ENCODE peak calls at places on chromosomes 12 and 14, in nine cellular contexts. O, W, J, H, F, A, S, K and E are unnamed samples. For H3K27me3, the result is how much of the 10 kb centered on the place peaks cover.

GRCh38 chr14:32576088-32576795 is 247.1 kb downstream of the AKAP6 start:
- DNase-seq in A (peak), F (peak), J (peak), O (peak), W (no peak), K (peak), S (peak), H (peak), E (peak)

GRCh38 chr14:100268591-100269207 is 29.8 kb downstream of the YY1 start:
- DNase-seq in H (no peak), W (no peak), S (no peak), J (no peak), A (no peak), F (no peak), K (no peak), O (no peak), E (no peak)

GRCh38 chr14:75450381-75451276 is 22.8 kb downstream of the JDP2 start:
- DNase-seq in W (peak), S (peak), A (peak), F (peak), K (peak), J (peak), H (peak), O (peak), E (no peak)

GRCh38 chr14:90844321-90844720 is 28.1 kb upstream of the TTC7B start:
- DNase-seq in W (no peak), J (no peak), H (no peak), F (no peak), O (no peak), S (no peak), A (no peak), K (no peak), E (no peak)

GRCh38 chr14:51442513-51443175 is 202.6 kb downstream of the TMX1 start:
- DNase-seq in K (no peak), O (no peak), W (no peak), A (no peak), F (no peak), H (peak), S (peak), J (no peak), E (no peak)

GRCh38 chr12:6278439-6279255 is 31.8 kb upstream of the PLEKHG6 start:
- DNase-seq in S (peak), F (peak), A (peak), W (peak), O (peak), K (peak), H (peak), J (peak), E (peak)

GRCh38 chr14:25003537-25003936 is 46.4 kb downstream of the STXBP6 start:
- DNase-seq in J (no peak), S (peak), F (no peak), H (no peak), W (no peak), A (no peak), O (no peak), K (no peak), E (no peak)

GRCh38 chr12:32568241-32568640 is 110.9 kb upstream of the DNM1L start:
- DNase-seq in K (no peak), J (no peak), S (peak), O (no peak), H (peak), A (no peak), F (no peak), W (no peak), E (no peak)

GRCh38 chr12:29620030-29620429 is 122.5 kb upstream of the OVCH1 start:
- DNase-seq in A (no peak), H (no peak), K (no peak), S (no peak), F (no peak), W (no peak), O (no peak), J (no peak), E (no peak)

GRCh38 chr12:6276936-6277615 is 33.4 kb upstream of the PLEKHG6 start:
- DNase-seq in W (peak), F (no peak), O (no peak), H (peak), J (peak), K (no peak), S (no peak), A (no peak), E (no peak)

GRCh38 chr14:95413289-95414215 is 93.8 kb upstream of the CLMN start:
- DNase-seq in H (no peak), W (no peak), J (no peak), F (no peak), S (peak), O (no peak), K (no peak), A (no peak), E (no peak)

GRCh38 chr14:34043627-34044372 is 92.9 kb upstream of the EGLN3 start:
- DNase-seq in S (no peak), K (no peak), A (no peak), W (peak), J (no peak), H (peak), O (no peak), F (no peak), E (no peak)

DNA sequence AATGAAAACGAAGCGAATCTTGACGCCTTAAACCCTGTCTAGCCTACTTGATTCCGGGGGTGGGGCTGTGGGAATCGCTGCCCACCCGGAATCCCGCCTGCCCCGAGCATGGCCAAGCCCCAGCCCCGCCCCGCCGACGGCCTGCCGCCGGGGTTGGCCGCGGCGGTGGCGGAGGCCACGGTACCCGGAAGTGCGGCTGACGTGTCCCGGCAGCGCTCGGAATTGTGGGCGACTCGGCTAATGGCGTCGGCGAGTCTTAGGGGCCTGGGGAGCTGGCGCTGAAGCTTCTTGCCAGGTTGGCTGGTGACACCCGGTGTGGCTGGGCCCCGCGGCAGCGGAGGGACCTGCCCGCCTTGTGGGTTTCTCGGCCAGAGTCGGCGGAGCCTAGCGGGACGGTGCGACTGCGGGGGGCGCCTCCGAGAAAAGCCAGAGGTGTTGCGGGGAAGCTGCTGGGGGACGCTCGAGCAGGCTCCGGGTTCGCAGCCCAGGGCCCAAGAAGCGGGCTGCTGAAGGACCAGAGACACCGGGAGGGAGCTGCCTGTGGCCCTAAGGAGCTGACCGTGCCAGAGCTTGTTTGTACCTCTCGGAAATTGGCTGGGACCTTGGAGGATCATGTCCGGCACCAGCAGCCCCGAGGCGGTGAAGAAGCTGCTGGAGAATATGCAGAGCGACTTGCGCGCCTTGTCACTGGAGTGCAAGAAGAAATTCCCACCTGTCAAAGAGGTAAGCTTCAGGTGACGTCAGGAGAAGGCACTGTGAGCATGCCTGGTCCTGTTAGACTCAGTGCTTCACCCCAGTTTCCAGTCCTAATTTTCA is at the start of gene MON2:
- DNase-seq in A (peak), O (peak), J (peak), S (peak), H (peak), W (peak), F (peak), K (peak), E (peak)
- TF ChIP-seq POLR2A in A (peak), O (no peak), J (peak), S (peak), H (peak), W (peak), F (peak), K (peak), E (no peak)

GRCh38 chr12:52264435-52264825 is 10.0 kb upstream of the KRT86 start:
- DNase-seq in K (no peak), O (no peak), W (no peak), S (no peak), F (no peak), J (no peak), A (no peak), H (no peak), E (no peak)
- H3K27me3 ChIP-seq in K (under half), O (under half), W (under half), S (under half), F (under half), J (under half), A (under half), H (under half), E (under half)

GRCh38 chr12:131950182-131950913 is 606 bp downstream of the EP400 start:
- DNase-seq in W (peak), J (peak), F (peak), S (no peak), A (peak), O (peak), K (no peak), H (peak), E (peak)

GRCh38 chr12:131946757-131947156 is 3.0 kb upstream of the EP400 start:
- DNase-seq in A (no peak), O (no peak), H (no peak), F (no peak), K (no peak), J (no peak), S (no peak), W (no peak), E (peak)

GRCh38 chr12:131947482-131948027 is 2.2 kb upstream of the EP400 start:
- DNase-seq in O (no peak), K (no peak), H (no peak), A (peak), F (peak), W (no peak), S (no peak), J (no peak), E (peak)

GRCh38 chr12:131948166-131948712 is 1.5 kb upstream of the EP400 start:
- DNase-seq in S (no peak), H (no peak), K (no peak), A (peak), J (no peak), W (no peak), O (no peak), F (no peak), E (peak)

GRCh38 chr12:131949431-131950181 is at the start of gene EP400:
- DNase-seq in H (peak), W (peak), O (peak), S (peak), A (peak), F (peak), K (peak), J (peak), E (peak)
- TF ChIP-seq POLR2A in H (peak), W (peak), O (no peak), S (peak), A (no peak), F (peak), K (no peak), J (peak), E (no peak)

GRCh38 chr14:38212996-38213395 is 5.3 kb downstream of the SSTR1 start:
- DNase-seq in S (no peak), K (no peak), O (no peak), J (no peak), H (no peak), F (no peak), W (no peak), A (no peak), E (no peak)
- H3K27me3 ChIP-seq in S (under half), K (under half), O (under half), J (under half), H (under half), F (under half), W (under half), A (under half), E (under half)

DNA sequence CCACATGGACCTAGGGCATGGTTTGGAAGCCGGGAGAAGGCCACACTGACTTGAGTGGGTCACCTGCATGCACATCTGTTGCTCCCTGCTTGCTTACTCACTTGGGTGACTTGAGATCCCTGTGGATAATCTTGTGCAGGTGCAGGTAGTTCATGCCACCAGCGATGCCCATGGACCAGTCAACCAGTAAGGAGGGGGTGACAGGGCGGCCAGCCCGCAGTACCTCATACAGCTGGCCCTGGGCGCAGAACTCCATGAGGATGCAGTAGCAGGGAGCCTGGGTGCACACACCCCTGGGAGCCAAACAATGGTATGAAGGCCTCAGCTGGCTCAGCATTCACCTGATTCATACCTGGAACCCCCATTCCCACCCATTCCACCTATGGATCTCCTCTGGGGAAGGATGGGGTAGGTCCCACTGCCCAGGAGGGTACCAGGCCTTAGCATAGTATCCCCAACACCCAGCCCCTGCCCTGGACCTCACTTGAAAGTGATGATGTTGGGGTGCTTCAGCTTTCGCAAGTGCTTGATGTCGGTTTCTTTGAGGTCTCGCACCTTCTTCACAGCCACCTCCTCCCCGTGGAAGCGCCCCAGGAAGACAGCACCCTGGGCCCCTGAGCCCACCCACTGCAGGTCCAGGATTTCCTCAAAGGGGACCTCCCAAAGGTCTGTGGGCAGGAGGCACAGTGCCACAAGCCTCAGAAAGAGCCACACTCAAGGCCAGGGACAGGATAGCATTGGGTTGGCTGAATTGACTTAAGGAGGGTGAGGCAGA is 13.1 kb downstream of the MAP3K12 start:
- DNase-seq in H (no peak), O (no peak), K (no peak), S (no peak), J (no peak), W (no peak), A (no peak), F (no peak), E (no peak)
- TF ChIP-seq POLR2A in H (no peak), O (no peak), K (no peak), S (no peak), J (no peak), W (no peak), A (no peak), F (no peak), E (no peak)

GRCh38 chr12:118780939-118781338 is 200.4 kb upstream of the SRRM4 start:
- DNase-seq in F (no peak), J (no peak), K (no peak), W (no peak), S (no peak), H (no peak), O (no peak), A (no peak), E (no peak)

GRCh38 chr12:118781692-118782091 is 199.6 kb upstream of the SRRM4 start:
- DNase-seq in J (no peak), A (no peak), O (no peak), W (no peak), H (no peak), K (no peak), S (no peak), F (no peak), E (no peak)

GRCh38 chr12:118773956-118774723 is 207.2 kb upstream of the SRRM4 start:
- DNase-seq in H (no peak), W (no peak), A (peak), S (no peak), K (no peak), J (no peak), F (no peak), O (no peak), E (peak)

GRCh38 chr12:118778077-118778476 is 203.3 kb upstream of the SRRM4 start:
- DNase-seq in K (no peak), O (no peak), J (no peak), H (no peak), S (no peak), W (no peak), F (no peak), A (no peak), E (no peak)

GRCh38 chr12:118777550-118777949 is 203.8 kb upstream of the SRRM4 start:
- DNase-seq in A (no peak), S (no peak), H (no peak), O (no peak), K (no peak), J (no peak), F (no peak), W (no peak), E (no peak)
- H3K27me3 ChIP-seq in A (under half), S (under half), H (under half), O (under half), K (under half), J (under half), F (under half), W (under half), E (under half)

GRCh38 chr12:93570552-93571359 is 1.7 kb upstream of the SOCS2 start:
- DNase-seq in W (peak), S (peak), K (peak), J (peak), O (peak), H (peak), F (peak), A (peak), E (peak)
- TF ChIP-seq POLR2A in W (peak), S (peak), K (peak), J (peak), O (no peak), H (no peak), F (peak), A (peak), E (no peak)

DNA sequence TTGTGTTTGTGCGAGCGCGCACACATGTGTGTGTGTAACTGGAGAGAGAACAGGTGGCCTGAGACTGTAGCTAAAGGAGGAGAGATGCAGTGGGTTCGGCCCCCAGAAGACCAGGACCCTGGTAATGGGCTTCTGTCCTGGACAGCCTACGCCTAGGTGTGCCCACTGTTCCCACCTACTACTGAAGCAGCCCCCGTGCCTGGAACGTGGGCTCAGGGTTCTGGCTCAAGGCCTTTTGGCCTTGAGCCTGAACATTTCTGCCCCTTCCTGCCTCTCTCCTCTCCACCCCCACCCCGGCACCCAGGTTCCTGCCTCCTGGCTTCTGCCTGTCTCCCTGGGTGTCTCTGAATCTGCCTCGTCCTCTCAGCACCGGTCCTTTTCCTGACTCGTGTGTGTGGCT is 1.5 kb upstream of the NXPH4 start:
- DNase-seq in O (no peak), K (no peak), J (no peak), W (no peak), S (no peak), H (no peak), A (no peak), F (no peak), E (no peak)
- H3K27me3 ChIP-seq in O (under half), K (under half), J (half or more), W (under half), S (half or more), H (half or more), A (under half), F (under half), E (under half)